ENCODE peak calls at places on chromosomes 4 and X, in nine cellular contexts. T, O, X, N, B, R, J, G and Q are unnamed samples.

GRCh38 chr4:157014621-157015591 is 43.3 kb upstream of the PDGFC start:
- DNase-seq in B (peak), N (no peak), G (no peak), R (no peak), O (no peak), T (no peak), X (no peak), J (no peak), Q (no peak)

GRCh38 chrX:141904262-141904661 is 568 bp downstream of the MAGEC1 start:
- DNase-seq in G (no peak), T (peak), J (no peak), B (no peak), O (no peak), X (no peak), N (no peak), R (no peak), Q (no peak)

GRCh38 chr4:140096921-140097320 is 57.1 kb downstream of the MAML3 start:
- DNase-seq in X (no peak), B (no peak), T (no peak), R (no peak), G (no peak), O (no peak), J (no peak), N (no peak), Q (no peak)

GRCh38 chr4:18034099-18034498 is 12.5 kb upstream of the LCORL start:
- DNase-seq in O (no peak), R (no peak), T (no peak), N (no peak), J (no peak), G (no peak), X (no peak), B (no peak), Q (no peak)

GRCh38 chr4:16034010-16034829 is 49.6 kb downstream of the PROM1 start:
- DNase-seq in T (no peak), R (no peak), O (no peak), B (no peak), G (no peak), J (no peak), X (no peak), N (no peak), Q (no peak)

GRCh38 chrX:23904096-23904495 is 3.6 kb downstream of the APOO start:
- DNase-seq in O (no peak), T (no peak), R (no peak), J (no peak), N (no peak), X (no peak), B (peak), G (no peak), Q (no peak)

GRCh38 chr4:55947912-55948725 is 626 bp upstream of the CEP135 start:
- DNase-seq in T (no peak), R (no peak), G (no peak), B (peak), N (no peak), J (no peak), O (no peak), X (peak), Q (no peak)

GRCh38 chr4:94828882-94829281 is 71.1 kb downstream of the BMPR1B start:
- DNase-seq in O (no peak), G (no peak), R (no peak), X (no peak), N (no peak), B (no peak), T (no peak), J (no peak), Q (no peak)

GRCh38 chr4:98744372-98745150 is 86.2 kb upstream of the TSPAN5 start:
- DNase-seq in O (no peak), T (no peak), R (no peak), X (no peak), J (no peak), N (no peak), G (no peak), B (no peak), Q (no peak)

GRCh38 chrX:1751781-1752180 is 136.9 kb downstream of the ASMT start:
- DNase-seq in G (no peak), O (no peak), B (no peak), R (no peak), T (no peak), X (no peak), J (no peak), N (no peak), Q (no peak)

GRCh38 chr4:173357939-173358338 is 12.8 kb upstream of the SAP30 start:
- DNase-seq in T (peak), B (no peak), R (no peak), N (no peak), J (no peak), O (no peak), G (no peak), X (no peak), Q (no peak)

GRCh38 chr4:73599182-73599581 is 21.1 kb downstream of the RASSF6 start:
- DNase-seq in O (no peak), X (no peak), B (no peak), J (no peak), T (no peak), N (no peak), R (no peak), G (no peak), Q (no peak)